ENCODE peak calls at places on chromosomes 11 and 22, in eight cellular contexts. N, Q, U, H, A, S, E and F are unnamed samples.

GRCh38 chr11:59259047-59259446 is 46.3 kb upstream of the MPEG1 start:
- DNase-seq in N (no peak), Q (no peak), U (no peak), H (no peak), A (no peak), S (no peak), E (no peak), F (no peak)

GRCh38 chr22:28506207-28506606 is 173.4 kb downstream of the TTC28 start:
- DNase-seq in N (no peak), Q (no peak), U (no peak), H (no peak), A (no peak), S (no peak), E (no peak), F (no peak)

GRCh38 chr11:70367071-70367470 is 31.3 kb upstream of the CTTN start:
- DNase-seq in N (no peak), Q (no peak), U (no peak), H (no peak), A (no peak), S (no peak), E (no peak), F (no peak)

GRCh38 chr11:45048870-45049825 is 97.3 kb upstream of the PRDM11 start:
- DNase-seq in N (no peak), Q (no peak), U (peak), H (no peak), A (no peak), S (no peak), E (no peak), F (no peak)

GRCh38 chr11:2655834-2656622 is 43.8 kb downstream of the KCNQ1OT1 start:
- DNase-seq in N (no peak), Q (no peak), U (no peak), H (peak), A (no peak), S (no peak), E (peak), F (no peak)

GRCh38 chr11:108148549-108148948 is 27.2 kb downstream of the ACAT1 start:
- DNase-seq in N (no peak), Q (no peak), U (no peak), H (no peak), A (no peak), S (no peak), E (no peak), F (no peak)

GRCh38 chr22:32752868-32753520 is 48.5 kb upstream of the TIMP3 start:
- DNase-seq in N (no peak), Q (no peak), U (no peak), H (no peak), A (no peak), S (no peak), E (no peak), F (no peak)

GRCh38 chr22:30246962-30247376 is 410 bp upstream of the LIF start:
- DNase-seq in N (peak), Q (no peak), U (peak), H (no peak), A (no peak), S (no peak), E (no peak), F (no peak)

GRCh38 chr11:82802710-82803109 is 69.0 kb upstream of the FAM181B start:
- DNase-seq in N (no peak), Q (no peak), U (no peak), H (no peak), A (no peak), S (no peak), E (no peak), F (no peak)

GRCh38 chr22:49577168-49578060 is 250.3 kb downstream of the BRD1 start:
- DNase-seq in N (no peak), Q (no peak), U (no peak), H (no peak), A (no peak), S (no peak), E (no peak), F (no peak)

GRCh38 chr22:24521791-24522245 is 26.7 kb downstream of the UPB1 start:
- DNase-seq in N (peak), Q (no peak), U (peak), H (peak), A (no peak), S (peak), E (peak), F (peak)

GRCh38 chr11:65856689-65857499 is 1.1 kb downstream of the CFL1 start:
- DNase-seq in N (no peak), Q (peak), U (peak), H (peak), A (peak), S (peak), E (peak), F (peak)

GRCh38 chr22:31662668-31663037 is 638 bp upstream of the PISD start:
- DNase-seq in N (no peak), Q (no peak), U (no peak), H (no peak), A (no peak), S (no peak), E (no peak), F (no peak)

GRCh38 chr11:33861911-33862310 is 30.0 kb downstream of the LMO2 start:
- DNase-seq in N (no peak), Q (no peak), U (no peak), H (no peak), A (no peak), S (no peak), E (no peak), F (no peak)

GRCh38 chr22:48256041-48256739 is 1493.7 kb downstream of the TBC1D22A start:
- DNase-seq in N (no peak), Q (no peak), U (no peak), H (no peak), A (no peak), S (no peak), E (no peak), F (no peak)